ENCODE peak calls at places on chromosomes 12 and 14, in eight cellular contexts. One of them, this sample, is unnamed.

GRCh38 chr12:113096675-113097461 is 38.7 kb downstream of the RASAL1 start:
- DNase-seq in activated naive CD4-positive, alpha-beta T cell treated with Interleukin-2 at 50 U/mL for 16 hours: no peak
- DNase-seq in ELR: no peak
- DNase-seq in stimulated activated CD4-positive, alpha-beta T cell treated with anti-CD3 and anti-CD28 coated beads, Interleukin-1b, Interleukin-23, amount 100 ng/mL, for 24 hours: no peak
- DNase-seq in KBM-7: no peak
- DNase-seq in NB4: no peak
- DNase-seq in H4: no peak
- DNase-seq in small intestine: no peak
- DNase-seq in this sample: no peak

GRCh38 chr12:110858848-110859247 is 12.1 kb downstream of the CCDC63 start:
- DNase-seq in activated naive CD4-positive, alpha-beta T cell treated with Interleukin-2 at 50 U/mL for 16 hours: no peak
- DNase-seq in ELR: no peak
- DNase-seq in stimulated activated CD4-positive, alpha-beta T cell treated with anti-CD3 and anti-CD28 coated beads, Interleukin-1b, Interleukin-23, amount 100 ng/mL, for 24 hours: no peak
- DNase-seq in KBM-7: no peak
- DNase-seq in NB4: no peak
- DNase-seq in H4: peak; percentile 25
- DNase-seq in small intestine: no peak
- DNase-seq in this sample: no peak

GRCh38 chr12:19846561-19846960 is 407.3 kb downstream of the AEBP2 start:
- DNase-seq in activated naive CD4-positive, alpha-beta T cell treated with Interleukin-2 at 50 U/mL for 16 hours: no peak
- DNase-seq in ELR: peak; percentile 46
- DNase-seq in stimulated activated CD4-positive, alpha-beta T cell treated with anti-CD3 and anti-CD28 coated beads, Interleukin-1b, Interleukin-23, amount 100 ng/mL, for 24 hours: no peak
- DNase-seq in KBM-7: peak; percentile 22
- DNase-seq in NB4: peak; percentile 46
- DNase-seq in H4: peak; percentile 31
- DNase-seq in small intestine: no peak
- DNase-seq in this sample: no peak

GRCh38 chr12:116659771-116660481 is 77.9 kb downstream of the SPRING1 start:
- DNase-seq in activated naive CD4-positive, alpha-beta T cell treated with Interleukin-2 at 50 U/mL for 16 hours: no peak
- DNase-seq in ELR: peak; percentile 57
- DNase-seq in stimulated activated CD4-positive, alpha-beta T cell treated with anti-CD3 and anti-CD28 coated beads, Interleukin-1b, Interleukin-23, amount 100 ng/mL, for 24 hours: no peak
- DNase-seq in KBM-7: no peak
- DNase-seq in NB4: no peak
- DNase-seq in H4: no peak
- DNase-seq in small intestine: no peak
- DNase-seq in this sample: no peak

GRCh38 chr14:30214456-30215090 is 286.9 kb upstream of the PRKD1 start:
- DNase-seq in activated naive CD4-positive, alpha-beta T cell treated with Interleukin-2 at 50 U/mL for 16 hours: no peak
- DNase-seq in ELR: peak; percentile 78
- DNase-seq in stimulated activated CD4-positive, alpha-beta T cell treated with anti-CD3 and anti-CD28 coated beads, Interleukin-1b, Interleukin-23, amount 100 ng/mL, for 24 hours: no peak
- DNase-seq in KBM-7: peak; percentile 57
- DNase-seq in NB4: peak; percentile 65
- DNase-seq in H4: peak; percentile 57
- DNase-seq in small intestine: peak; percentile 23
- DNase-seq in this sample: no peak

GRCh38 chr12:94203796-94204195 is 55.4 kb downstream of the PLXNC1 start:
- DNase-seq in activated naive CD4-positive, alpha-beta T cell treated with Interleukin-2 at 50 U/mL for 16 hours: no peak
- DNase-seq in ELR: no peak
- DNase-seq in stimulated activated CD4-positive, alpha-beta T cell treated with anti-CD3 and anti-CD28 coated beads, Interleukin-1b, Interleukin-23, amount 100 ng/mL, for 24 hours: no peak
- DNase-seq in KBM-7: no peak
- DNase-seq in NB4: no peak
- DNase-seq in H4: no peak
- DNase-seq in small intestine: no peak
- DNase-seq in this sample: no peak

GRCh38 chr12:26790645-26790994 is 42.4 kb downstream of the ITPR2 start:
- DNase-seq in activated naive CD4-positive, alpha-beta T cell treated with Interleukin-2 at 50 U/mL for 16 hours: no peak
- DNase-seq in ELR: peak; percentile 46
- DNase-seq in stimulated activated CD4-positive, alpha-beta T cell treated with anti-CD3 and anti-CD28 coated beads, Interleukin-1b, Interleukin-23, amount 100 ng/mL, for 24 hours: no peak
- DNase-seq in KBM-7: no peak
- DNase-seq in NB4: no peak
- DNase-seq in H4: peak; percentile 50
- DNase-seq in small intestine: no peak
- DNase-seq in this sample: no peak

GRCh38 chr14:32920696-32921276 is 17.9 kb upstream of the NPAS3 start:
- DNase-seq in activated naive CD4-positive, alpha-beta T cell treated with Interleukin-2 at 50 U/mL for 16 hours: no peak
- DNase-seq in ELR: no peak
- DNase-seq in stimulated activated CD4-positive, alpha-beta T cell treated with anti-CD3 and anti-CD28 coated beads, Interleukin-1b, Interleukin-23, amount 100 ng/mL, for 24 hours: no peak
- DNase-seq in KBM-7: no peak
- DNase-seq in NB4: no peak
- DNase-seq in H4: no peak
- DNase-seq in small intestine: no peak
- DNase-seq in this sample: no peak

GRCh38 chr12:64034901-64035576 is 187.1 kb downstream of the KICS2 start:
- DNase-seq in activated naive CD4-positive, alpha-beta T cell treated with Interleukin-2 at 50 U/mL for 16 hours: no peak
- DNase-seq in ELR: no peak
- DNase-seq in stimulated activated CD4-positive, alpha-beta T cell treated with anti-CD3 and anti-CD28 coated beads, Interleukin-1b, Interleukin-23, amount 100 ng/mL, for 24 hours: no peak
- DNase-seq in KBM-7: no peak
- DNase-seq in NB4: no peak
- DNase-seq in H4: no peak
- DNase-seq in small intestine: no peak
- DNase-seq in this sample: no peak

GRCh38 chr14:105493921-105494605 is 3.0 kb downstream of the TEDC1 start:
- DNase-seq in activated naive CD4-positive, alpha-beta T cell treated with Interleukin-2 at 50 U/mL for 16 hours: no peak
- DNase-seq in ELR: no peak
- DNase-seq in stimulated activated CD4-positive, alpha-beta T cell treated with anti-CD3 and anti-CD28 coated beads, Interleukin-1b, Interleukin-23, amount 100 ng/mL, for 24 hours: no peak
- DNase-seq in KBM-7: no peak
- DNase-seq in NB4: no peak
- DNase-seq in H4: no peak
- DNase-seq in small intestine: no peak
- DNase-seq in this sample: no peak

GRCh38 chr14:85531141-85531593 is 1.2 kb downstream of the FLRT2 start:
- DNase-seq in activated naive CD4-positive, alpha-beta T cell treated with Interleukin-2 at 50 U/mL for 16 hours: no peak
- DNase-seq in ELR: peak; percentile 85
- DNase-seq in stimulated activated CD4-positive, alpha-beta T cell treated with anti-CD3 and anti-CD28 coated beads, Interleukin-1b, Interleukin-23, amount 100 ng/mL, for 24 hours: no peak
- DNase-seq in KBM-7: no peak
- DNase-seq in NB4: no peak
- DNase-seq in H4: peak; percentile 70
- DNase-seq in small intestine: no peak
- DNase-seq in this sample: no peak

GRCh38 chr14:31414190-31414833 is 6.0 kb downstream of the HEATR5A start:
- DNase-seq in activated naive CD4-positive, alpha-beta T cell treated with Interleukin-2 at 50 U/mL for 16 hours: no peak
- DNase-seq in ELR: peak; percentile 33
- DNase-seq in stimulated activated CD4-positive, alpha-beta T cell treated with anti-CD3 and anti-CD28 coated beads, Interleukin-1b, Interleukin-23, amount 100 ng/mL, for 24 hours: no peak
- DNase-seq in KBM-7: no peak
- DNase-seq in NB4: no peak
- DNase-seq in H4: no peak
- DNase-seq in small intestine: no peak
- DNase-seq in this sample: no peak

GRCh38 chr14:101031186-101031585 is 127.7 kb upstream of the RTL1 start:
- DNase-seq in activated naive CD4-positive, alpha-beta T cell treated with Interleukin-2 at 50 U/mL for 16 hours: no peak
- DNase-seq in ELR: no peak
- DNase-seq in stimulated activated CD4-positive, alpha-beta T cell treated with anti-CD3 and anti-CD28 coated beads, Interleukin-1b, Interleukin-23, amount 100 ng/mL, for 24 hours: no peak
- DNase-seq in KBM-7: no peak
- DNase-seq in NB4: peak; percentile 8
- DNase-seq in H4: no peak
- DNase-seq in small intestine: no peak
- DNase-seq in this sample: no peak

GRCh38 chr12:47021298-47021697 is 58.1 kb upstream of the PCED1B start:
- DNase-seq in activated naive CD4-positive, alpha-beta T cell treated with Interleukin-2 at 50 U/mL for 16 hours: no peak
- DNase-seq in ELR: peak; percentile 98
- DNase-seq in stimulated activated CD4-positive, alpha-beta T cell treated with anti-CD3 and anti-CD28 coated beads, Interleukin-1b, Interleukin-23, amount 100 ng/mL, for 24 hours: no peak
- DNase-seq in KBM-7: peak; percentile 77
- DNase-seq in NB4: peak; percentile 65
- DNase-seq in H4: peak; percentile 82
- DNase-seq in small intestine: peak; percentile 50
- DNase-seq in this sample: no peak

GRCh38 chr12:43968736-43969135 is 132.9 kb downstream of the TMEM117 start:
- DNase-seq in activated naive CD4-positive, alpha-beta T cell treated with Interleukin-2 at 50 U/mL for 16 hours: no peak
- DNase-seq in ELR: no peak
- DNase-seq in stimulated activated CD4-positive, alpha-beta T cell treated with anti-CD3 and anti-CD28 coated beads, Interleukin-1b, Interleukin-23, amount 100 ng/mL, for 24 hours: no peak
- DNase-seq in KBM-7: no peak
- DNase-seq in NB4: no peak
- DNase-seq in H4: no peak
- DNase-seq in small intestine: no peak
- DNase-seq in this sample: no peak

GRCh38 chr12:27179399-27180214 is 64.5 kb upstream of the STK38L start:
- DNase-seq in activated naive CD4-positive, alpha-beta T cell treated with Interleukin-2 at 50 U/mL for 16 hours: peak; percentile 6
- DNase-seq in ELR: peak; percentile 86
- DNase-seq in stimulated activated CD4-positive, alpha-beta T cell treated with anti-CD3 and anti-CD28 coated beads, Interleukin-1b, Interleukin-23, amount 100 ng/mL, for 24 hours: peak; percentile 16
- DNase-seq in KBM-7: peak; percentile 74
- DNase-seq in NB4: peak; percentile 96
- DNase-seq in H4: peak; percentile 99
- DNase-seq in small intestine: no peak
- DNase-seq in this sample: no peak

GRCh38 chr12:70928066-70928465 is 7.5 kb upstream of the PTPRR start:
- DNase-seq in activated naive CD4-positive, alpha-beta T cell treated with Interleukin-2 at 50 U/mL for 16 hours: no peak
- DNase-seq in ELR: no peak
- DNase-seq in stimulated activated CD4-positive, alpha-beta T cell treated with anti-CD3 and anti-CD28 coated beads, Interleukin-1b, Interleukin-23, amount 100 ng/mL, for 24 hours: no peak
- DNase-seq in KBM-7: no peak
- DNase-seq in NB4: no peak
- DNase-seq in H4: no peak
- DNase-seq in small intestine: no peak
- DNase-seq in this sample: no peak

GRCh38 chr12:43151406-43152080 is 400.5 kb downstream of the ADAMTS20 start:
- DNase-seq in activated naive CD4-positive, alpha-beta T cell treated with Interleukin-2 at 50 U/mL for 16 hours: no peak
- DNase-seq in ELR: no peak
- DNase-seq in stimulated activated CD4-positive, alpha-beta T cell treated with anti-CD3 and anti-CD28 coated beads, Interleukin-1b, Interleukin-23, amount 100 ng/mL, for 24 hours: no peak
- DNase-seq in KBM-7: no peak
- DNase-seq in NB4: no peak
- DNase-seq in H4: no peak
- DNase-seq in small intestine: no peak
- DNase-seq in this sample: no peak

GRCh38 chr12:9787340-9787737 is 26.6 kb upstream of the CD69 start:
- DNase-seq in activated naive CD4-positive, alpha-beta T cell treated with Interleukin-2 at 50 U/mL for 16 hours: no peak
- DNase-seq in ELR: peak; percentile 68
- DNase-seq in stimulated activated CD4-positive, alpha-beta T cell treated with anti-CD3 and anti-CD28 coated beads, Interleukin-1b, Interleukin-23, amount 100 ng/mL, for 24 hours: no peak
- DNase-seq in KBM-7: peak; percentile 48
- DNase-seq in NB4: no peak
- DNase-seq in H4: peak; percentile 26
- DNase-seq in small intestine: no peak
- DNase-seq in this sample: no peak

GRCh38 chr14:89921896-89922548 is 32.5 kb downstream of the EFCAB11 start:
- DNase-seq in activated naive CD4-positive, alpha-beta T cell treated with Interleukin-2 at 50 U/mL for 16 hours: no peak
- DNase-seq in ELR: peak; percentile 95
- DNase-seq in stimulated activated CD4-positive, alpha-beta T cell treated with anti-CD3 and anti-CD28 coated beads, Interleukin-1b, Interleukin-23, amount 100 ng/mL, for 24 hours: no peak
- DNase-seq in KBM-7: no peak
- DNase-seq in NB4: no peak
- DNase-seq in H4: peak; percentile 11
- DNase-seq in small intestine: no peak
- DNase-seq in this sample: no peak

GRCh38 chr12:117832459-117833457 is 136.0 kb downstream of the KSR2 start:
- DNase-seq in activated naive CD4-positive, alpha-beta T cell treated with Interleukin-2 at 50 U/mL for 16 hours: no peak
- DNase-seq in ELR: peak; percentile 80
- DNase-seq in stimulated activated CD4-positive, alpha-beta T cell treated with anti-CD3 and anti-CD28 coated beads, Interleukin-1b, Interleukin-23, amount 100 ng/mL, for 24 hours: no peak
- DNase-seq in KBM-7: no peak
- DNase-seq in NB4: no peak
- DNase-seq in H4: no peak
- DNase-seq in small intestine: no peak
- DNase-seq in this sample: no peak

GRCh38 chr12:27703720-27704452 is 6.7 kb upstream of the MRPS35 start:
- DNase-seq in activated naive CD4-positive, alpha-beta T cell treated with Interleukin-2 at 50 U/mL for 16 hours: peak; percentile 68
- DNase-seq in ELR: peak; percentile 87
- DNase-seq in stimulated activated CD4-positive, alpha-beta T cell treated with anti-CD3 and anti-CD28 coated beads, Interleukin-1b, Interleukin-23, amount 100 ng/mL, for 24 hours: peak; percentile 41
- DNase-seq in KBM-7: peak; percentile 80
- DNase-seq in NB4: peak; percentile 92
- DNase-seq in H4: peak; percentile 75
- DNase-seq in small intestine: peak; percentile 86
- DNase-seq in this sample: peak; percentile 56

GRCh38 chr12:127487031-127487430 is 779.9 kb upstream of the TMEM132C start:
- DNase-seq in activated naive CD4-positive, alpha-beta T cell treated with Interleukin-2 at 50 U/mL for 16 hours: no peak
- DNase-seq in ELR: peak; percentile 56
- DNase-seq in stimulated activated CD4-positive, alpha-beta T cell treated with anti-CD3 and anti-CD28 coated beads, Interleukin-1b, Interleukin-23, amount 100 ng/mL, for 24 hours: no peak
- DNase-seq in KBM-7: no peak
- DNase-seq in NB4: no peak
- DNase-seq in H4: no peak
- DNase-seq in small intestine: no peak
- DNase-seq in this sample: no peak

GRCh38 chr12:124567673-124568373 is 411 bp upstream of the NCOR2 start:
- DNase-seq in activated naive CD4-positive, alpha-beta T cell treated with Interleukin-2 at 50 U/mL for 16 hours: peak; percentile 83
- DNase-seq in ELR: peak; percentile 81
- DNase-seq in stimulated activated CD4-positive, alpha-beta T cell treated with anti-CD3 and anti-CD28 coated beads, Interleukin-1b, Interleukin-23, amount 100 ng/mL, for 24 hours: peak; percentile 67
- DNase-seq in KBM-7: peak; percentile 89
- DNase-seq in NB4: peak; percentile 92
- DNase-seq in H4: peak; percentile 89
- DNase-seq in small intestine: peak; percentile 84
- DNase-seq in this sample: peak; percentile 82

GRCh38 chr14:53390008-53390407 is 236.9 kb upstream of the DDHD1 start:
- DNase-seq in activated naive CD4-positive, alpha-beta T cell treated with Interleukin-2 at 50 U/mL for 16 hours: no peak
- DNase-seq in ELR: no peak
- DNase-seq in stimulated activated CD4-positive, alpha-beta T cell treated with anti-CD3 and anti-CD28 coated beads, Interleukin-1b, Interleukin-23, amount 100 ng/mL, for 24 hours: no peak
- DNase-seq in KBM-7: no peak
- DNase-seq in NB4: no peak
- DNase-seq in H4: no peak
- DNase-seq in small intestine: no peak
- DNase-seq in this sample: no peak

GRCh38 chr12:96198970-96199369 is 4.8 kb downstream of the ELK3 start:
- DNase-seq in activated naive CD4-positive, alpha-beta T cell treated with Interleukin-2 at 50 U/mL for 16 hours: no peak
- DNase-seq in ELR: peak; percentile 98
- DNase-seq in stimulated activated CD4-positive, alpha-beta T cell treated with anti-CD3 and anti-CD28 coated beads, Interleukin-1b, Interleukin-23, amount 100 ng/mL, for 24 hours: no peak
- DNase-seq in KBM-7: no peak
- DNase-seq in NB4: peak; percentile 46
- DNase-seq in H4: peak; percentile 35
- DNase-seq in small intestine: no peak
- DNase-seq in this sample: no peak

GRCh38 chr14:100879194-100879593 is 24.3 kb downstream of the RTL1 start:
- DNase-seq in activated naive CD4-positive, alpha-beta T cell treated with Interleukin-2 at 50 U/mL for 16 hours: no peak
- DNase-seq in ELR: no peak
- DNase-seq in stimulated activated CD4-positive, alpha-beta T cell treated with anti-CD3 and anti-CD28 coated beads, Interleukin-1b, Interleukin-23, amount 100 ng/mL, for 24 hours: no peak
- DNase-seq in KBM-7: no peak
- DNase-seq in NB4: no peak
- DNase-seq in H4: no peak
- DNase-seq in small intestine: no peak
- DNase-seq in this sample: no peak

GRCh38 chr14:99603471-99603933 is 505 bp downstream of the CCDC85C start:
- DNase-seq in activated naive CD4-positive, alpha-beta T cell treated with Interleukin-2 at 50 U/mL for 16 hours: peak; percentile 64
- DNase-seq in ELR: peak; percentile 71
- DNase-seq in stimulated activated CD4-positive, alpha-beta T cell treated with anti-CD3 and anti-CD28 coated beads, Interleukin-1b, Interleukin-23, amount 100 ng/mL, for 24 hours: no peak
- DNase-seq in KBM-7: peak; percentile 46
- DNase-seq in NB4: peak; percentile 66
- DNase-seq in H4: peak; percentile 20
- DNase-seq in small intestine: peak; percentile 28
- DNase-seq in this sample: peak; percentile 3

GRCh38 chr14:95034806-95035205 is 122.5 kb downstream of the DICER1 start:
- DNase-seq in activated naive CD4-positive, alpha-beta T cell treated with Interleukin-2 at 50 U/mL for 16 hours: no peak
- DNase-seq in ELR: no peak
- DNase-seq in stimulated activated CD4-positive, alpha-beta T cell treated with anti-CD3 and anti-CD28 coated beads, Interleukin-1b, Interleukin-23, amount 100 ng/mL, for 24 hours: no peak
- DNase-seq in KBM-7: no peak
- DNase-seq in NB4: no peak
- DNase-seq in H4: no peak
- DNase-seq in small intestine: no peak
- DNase-seq in this sample: no peak

GRCh38 chr12:19750116-19750644 is 310.9 kb downstream of the AEBP2 start:
- DNase-seq in activated naive CD4-positive, alpha-beta T cell treated with Interleukin-2 at 50 U/mL for 16 hours: no peak
- DNase-seq in ELR: no peak
- DNase-seq in stimulated activated CD4-positive, alpha-beta T cell treated with anti-CD3 and anti-CD28 coated beads, Interleukin-1b, Interleukin-23, amount 100 ng/mL, for 24 hours: no peak
- DNase-seq in KBM-7: no peak
- DNase-seq in NB4: no peak
- DNase-seq in H4: no peak
- DNase-seq in small intestine: no peak
- DNase-seq in this sample: no peak

GRCh38 chr14:83294941-83295340 is 1761.3 kb upstream of the SEL1L start:
- DNase-seq in activated naive CD4-positive, alpha-beta T cell treated with Interleukin-2 at 50 U/mL for 16 hours: no peak
- DNase-seq in ELR: no peak
- DNase-seq in stimulated activated CD4-positive, alpha-beta T cell treated with anti-CD3 and anti-CD28 coated beads, Interleukin-1b, Interleukin-23, amount 100 ng/mL, for 24 hours: no peak
- DNase-seq in KBM-7: no peak
- DNase-seq in NB4: no peak
- DNase-seq in H4: no peak
- DNase-seq in small intestine: no peak
- DNase-seq in this sample: no peak